ENCODE peak calls at places on chromosomes 13 and 19, in nine cellular contexts. N, J, Q, F, U, C, E, D and B are unnamed samples.

GRCh38 chr13:27311518-27312208 is 41.0 kb downstream of the RASL11A start:
- DNase-seq in N (no peak), D (no peak), F (no peak), U (no peak), E (no peak), C (no peak), Q (no peak), J (no peak), B (no peak)

GRCh38 chr13:111230385-111230930 is 90.0 kb upstream of the TEX29 start:
- DNase-seq in D (no peak), C (no peak), F (no peak), Q (no peak), N (no peak), E (no peak), U (no peak), J (no peak), B (no peak)

GRCh38 chr13:41785402-41786142 is 175.3 kb downstream of the VWA8 start:
- DNase-seq in D (no peak), Q (no peak), U (no peak), E (no peak), F (no peak), N (no peak), J (no peak), C (no peak), B (no peak)

GRCh38 chr19:39590265-39590664 is 12.1 kb upstream of the LGALS13 start:
- DNase-seq in C (peak), F (no peak), D (no peak), N (peak), U (no peak), J (no peak), Q (no peak), E (no peak), B (no peak)

GRCh38 chr13:49690133-49690989 is 925 bp downstream of the EBPL start:
- DNase-seq in U (no peak), E (no peak), Q (peak), C (peak), D (no peak), J (no peak), N (peak), F (peak), B (no peak)

GRCh38 chr19:19597809-19598306 is 20.6 kb downstream of the PBX4 start:
- DNase-seq in Q (no peak), U (no peak), E (no peak), N (no peak), F (no peak), C (no peak), J (no peak), D (no peak), B (no peak)

GRCh38 chr13:82815791-82816190 is 1066.5 kb downstream of the SLITRK1 start:
- DNase-seq in N (no peak), J (no peak), C (no peak), U (no peak), E (no peak), Q (no peak), D (no peak), F (no peak), B (no peak)

GRCh38 chr19:4870025-4870700 is 2.7 kb upstream of the PLIN3 start:
- DNase-seq in C (peak), J (peak), D (peak), N (peak), U (no peak), Q (peak), E (peak), F (peak), B (peak)

GRCh38 chr13:79710376-79710775 is 229.4 kb downstream of the NDFIP2 start:
- DNase-seq in U (no peak), D (no peak), C (no peak), N (no peak), Q (no peak), E (no peak), F (peak), J (no peak), B (no peak)

GRCh38 chr13:76822691-76823267 is 63.4 kb downstream of the KCTD12 start:
- DNase-seq in D (no peak), Q (no peak), J (no peak), E (peak), F (peak), N (peak), C (no peak), U (no peak), B (no peak)

GRCh38 chr13:37944476-37945442 is 75.2 kb upstream of the TRPC4 start:
- DNase-seq in N (no peak), C (no peak), J (no peak), U (no peak), E (no peak), Q (peak), D (no peak), F (no peak), B (no peak)

GRCh38 chr19:33432408-33433170 is 59.1 kb downstream of the CEBPG start:
- DNase-seq in U (no peak), N (no peak), J (no peak), C (no peak), F (no peak), E (no peak), D (no peak), Q (no peak), B (no peak)

GRCh38 chr19:55690769-55691545 is 15.9 kb downstream of the EPN1 start:
- DNase-seq in C (no peak), D (no peak), U (no peak), E (no peak), F (no peak), Q (peak), J (no peak), N (no peak), B (no peak)

GRCh38 chr13:113785051-113786010 is 26.3 kb downstream of the TMEM255B start:
- DNase-seq in F (peak), D (peak), U (no peak), J (no peak), C (peak), N (no peak), E (peak), Q (no peak), B (no peak)

GRCh38 chr13:74256969-74257368 is 122.8 kb upstream of the KLF12 start:
- DNase-seq in Q (no peak), E (no peak), F (no peak), N (no peak), J (no peak), C (no peak), D (no peak), U (no peak), B (no peak)

GRCh38 chr13:51266642-51267041 is 44.4 kb downstream of the FAM124A start:
- DNase-seq in F (no peak), U (no peak), E (no peak), J (no peak), C (no peak), Q (no peak), N (no peak), D (no peak), B (no peak)

GRCh38 chr13:110618780-110619179 is 3.4 kb downstream of the NAXD start:
- DNase-seq in E (no peak), C (no peak), D (no peak), F (no peak), U (no peak), N (no peak), J (no peak), Q (no peak), B (no peak)

GRCh38 chr13:46523972-46524737 is 28.8 kb upstream of the LRCH1 start:
- DNase-seq in N (no peak), D (no peak), Q (no peak), U (no peak), C (no peak), E (no peak), F (no peak), J (no peak), B (no peak)

GRCh38 chr13:29994911-29995601 is 144.6 kb upstream of the UBL3 start:
- DNase-seq in F (no peak), E (no peak), N (no peak), Q (no peak), U (no peak), J (no peak), C (no peak), D (no peak), B (no peak)

GRCh38 chr19:37975071-37975470 is 68.1 kb downstream of the SIPA1L3 start:
- DNase-seq in U (no peak), E (no peak), J (no peak), D (no peak), C (no peak), N (no peak), F (no peak), Q (no peak), B (no peak)

GRCh38 chr13:103663996-103664395 is 597.8 kb upstream of the SLC10A2 start:
- DNase-seq in E (peak), F (no peak), U (no peak), Q (no peak), J (no peak), C (no peak), N (no peak), D (no peak), B (no peak)

GRCh38 chr19:42269518-42270345 is 680 bp downstream of the CIC start:
- DNase-seq in C (no peak), D (no peak), U (no peak), N (no peak), J (peak), Q (no peak), F (no peak), E (no peak), B (no peak)

GRCh38 chr13:33303885-33304284 is 18.3 kb upstream of the STARD13 start:
- DNase-seq in C (peak), J (no peak), F (peak), D (no peak), E (no peak), Q (no peak), U (no peak), N (no peak), B (no peak)

GRCh38 chr13:110756268-110756667 is 42.8 kb downstream of the ING1 start:
- DNase-seq in N (peak), U (no peak), D (no peak), Q (no peak), J (no peak), C (peak), E (no peak), F (peak), B (no peak)

DNA sequence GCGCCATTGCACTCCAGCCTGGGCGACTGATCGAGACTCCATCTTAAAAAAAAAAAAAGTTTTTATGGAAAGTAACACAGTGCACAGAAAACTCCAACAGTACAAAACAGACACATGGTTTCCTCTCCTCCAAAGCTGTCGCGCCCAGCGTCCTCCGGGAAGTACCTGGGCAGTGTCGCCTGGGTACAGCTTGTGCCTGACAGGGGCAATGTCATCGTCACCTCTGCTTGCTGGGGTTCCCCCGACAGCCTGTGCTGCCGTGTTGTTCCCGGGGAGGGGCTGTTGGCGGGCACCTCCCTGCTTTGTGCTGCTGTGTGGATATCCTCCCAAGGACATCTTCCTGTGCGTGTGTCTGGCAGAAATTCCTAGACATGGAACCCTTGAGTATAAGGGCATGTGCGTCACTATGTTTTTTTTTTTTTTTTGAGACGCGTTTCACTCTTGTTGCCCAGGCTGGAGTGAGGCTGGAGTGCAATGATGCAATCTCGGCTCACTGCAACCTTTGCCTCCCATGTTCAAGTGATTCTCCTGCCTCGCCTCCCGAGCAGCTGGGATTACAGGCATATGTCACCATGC is 2.4 kb upstream of the F2RL3 start:
- DNase-seq in U (no peak), J (peak), N (no peak), E (no peak), Q (peak), D (no peak), C (peak), F (peak), B (no peak)
- H3K27ac ChIP-seq in U (no peak), J (peak), N (no peak), E (peak), Q (no peak), D (no peak), C (peak), F (no peak), B (no peak)

DNA sequence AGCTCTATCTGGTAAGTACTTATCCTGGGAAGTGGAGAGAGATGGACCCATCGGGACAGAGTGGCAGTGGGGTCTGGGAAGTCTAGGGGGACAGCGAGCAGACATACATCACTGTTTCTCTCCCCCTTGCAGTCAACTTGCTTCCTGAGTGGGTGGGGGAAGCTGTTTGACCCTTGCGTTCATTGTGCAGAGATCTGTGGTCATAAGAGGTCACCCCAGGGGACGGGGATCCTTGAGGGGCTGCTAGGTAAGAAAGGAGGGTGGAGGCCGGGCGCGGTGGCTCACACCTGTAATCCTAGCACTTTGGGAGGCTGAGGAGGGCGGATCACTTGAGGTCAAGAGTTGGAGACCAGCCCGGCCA is 474 bp downstream of the ARHGEF18 start:
- DNase-seq in J (no peak), D (no peak), C (no peak), Q (no peak), N (no peak), U (no peak), F (no peak), E (no peak), B (no peak)
- H3K27ac ChIP-seq in J (no peak), D (no peak), C (no peak), Q (no peak), N (no peak), U (peak), F (no peak), E (no peak), B (no peak)

GRCh38 chr19:51573331-51573730 is 2.2 kb downstream of the ZNF175 start:
- DNase-seq in F (no peak), N (no peak), Q (no peak), U (no peak), J (no peak), E (no peak), C (peak), D (no peak), B (no peak)
- H3K27ac ChIP-seq in F (peak), N (no peak), Q (no peak), U (no peak), J (no peak), E (no peak), C (peak), D (no peak), B (no peak)

GRCh38 chr19:46193678-46194077 is 35.9 kb upstream of the IGFL1 start:
- DNase-seq in U (no peak), D (no peak), N (no peak), E (no peak), F (no peak), Q (no peak), C (no peak), J (no peak), B (no peak)
- H3K27ac ChIP-seq in U (no peak), D (no peak), N (no peak), E (peak), F (no peak), Q (no peak), C (no peak), J (no peak), B (no peak)

DNA sequence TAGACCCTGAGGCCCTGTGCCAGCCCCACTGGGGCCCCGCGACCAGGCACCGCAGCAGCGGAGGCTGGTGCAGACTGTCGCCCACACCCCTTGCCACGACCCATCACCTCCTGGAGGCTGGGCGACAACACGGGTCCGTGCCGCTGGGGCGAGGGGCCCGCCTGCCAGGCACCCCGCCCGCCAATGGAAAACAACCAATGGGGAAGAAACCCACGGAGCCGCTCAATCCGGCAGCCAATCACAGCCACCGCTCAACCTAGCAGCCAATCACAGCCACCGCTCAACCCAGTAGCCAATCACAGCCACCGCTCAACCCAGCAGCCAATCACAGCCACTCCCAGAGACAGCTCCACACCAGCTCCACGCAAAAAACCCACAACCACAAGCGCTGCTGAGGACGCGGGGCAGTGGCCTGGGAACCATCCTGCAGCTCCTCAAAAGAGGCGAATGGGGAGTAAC is 29.7 kb downstream of the GPX4 start:
- DNase-seq in F (no peak), E (peak), N (peak), D (no peak), Q (no peak), C (no peak), J (no peak), U (peak), B (no peak)
- H3K27ac ChIP-seq in F (no peak), E (peak), N (no peak), D (peak), Q (no peak), C (no peak), J (peak), U (peak), B (peak)

DNA sequence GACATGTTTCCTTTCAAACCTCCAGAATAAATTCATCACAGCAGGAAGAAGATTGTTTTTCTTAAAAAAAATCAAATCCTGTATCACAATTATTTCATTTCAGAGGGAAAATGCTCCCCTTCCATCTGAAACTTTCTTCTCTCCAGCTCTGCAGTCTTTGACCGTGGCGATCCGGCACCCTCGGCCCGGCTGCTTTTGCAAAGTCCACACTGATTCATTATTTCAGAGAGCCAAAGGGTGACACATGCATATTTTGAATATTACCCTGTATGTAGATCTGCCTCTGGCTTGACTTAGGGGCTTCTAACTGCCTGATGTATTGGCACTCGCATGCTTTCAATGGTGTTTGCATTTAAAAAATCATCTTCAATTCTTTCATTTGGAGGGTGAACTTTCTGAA is 222.7 kb upstream of the MAB21L1 start:
- DNase-seq in C (peak), F (peak), J (peak), D (no peak), N (no peak), Q (no peak), E (no peak), U (no peak), B (no peak)
- H3K27ac ChIP-seq in C (peak), F (peak), J (no peak), D (no peak), N (no peak), Q (no peak), E (no peak), U (no peak), B (no peak)

GRCh38 chr13:106496072-106496997 is 39.1 kb downstream of the EFNB2 start:
- DNase-seq in N (no peak), F (no peak), U (no peak), C (no peak), Q (no peak), E (no peak), D (no peak), J (no peak), B (no peak)
- H3K27ac ChIP-seq in N (no peak), F (no peak), U (no peak), C (no peak), Q (no peak), E (no peak), D (no peak), J (peak), B (peak)

GRCh38 chr19:31110331-31110730 is 238.9 kb downstream of the TSHZ3 start:
- DNase-seq in J (no peak), C (no peak), E (no peak), U (no peak), F (peak), N (peak), Q (no peak), D (no peak), B (no peak)

GRCh38 chr19:31112158-31112557 is 237.1 kb downstream of the TSHZ3 start:
- DNase-seq in E (no peak), N (no peak), Q (no peak), U (no peak), F (no peak), C (no peak), D (no peak), J (no peak), B (no peak)

GRCh38 chr19:31111741-31112140 is 237.5 kb downstream of the TSHZ3 start:
- DNase-seq in C (no peak), F (no peak), D (no peak), E (no peak), N (no peak), J (no peak), Q (no peak), U (no peak), B (no peak)

GRCh38 chr19:31114585-31114984 is 234.7 kb downstream of the TSHZ3 start:
- DNase-seq in Q (no peak), E (no peak), U (no peak), F (peak), N (no peak), C (peak), J (no peak), D (no peak), B (no peak)

DNA sequence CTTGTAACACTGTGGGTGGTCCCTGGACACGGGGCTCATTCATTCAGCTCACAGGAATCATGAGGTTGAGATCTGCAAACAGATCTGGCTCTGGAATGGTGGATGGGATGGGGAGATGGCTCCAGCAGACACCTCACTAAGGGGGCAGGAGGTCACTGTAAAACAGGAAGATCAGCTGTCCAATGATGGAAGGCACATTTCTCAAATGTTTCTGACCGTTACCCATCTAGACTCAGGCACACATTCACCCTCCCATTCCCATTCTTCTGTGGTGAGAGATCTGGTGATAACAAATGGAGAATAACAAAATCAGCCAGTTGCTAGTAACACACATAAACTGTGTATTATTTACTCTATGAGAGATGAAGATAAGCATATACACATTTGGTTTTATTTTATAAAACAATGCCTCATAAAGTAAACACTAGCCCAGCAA is 236.0 kb downstream of the TSHZ3 start:
- DNase-seq in N (no peak), U (no peak), Q (no peak), D (peak), F (peak), E (no peak), C (peak), J (no peak), B (no peak)
- H3K27ac ChIP-seq in N (no peak), U (no peak), Q (no peak), D (no peak), F (peak), E (no peak), C (peak), J (no peak), B (no peak)